ENCODE peak calls at places on chromosome 13, in nine cellular contexts. X is neural progenitor cell, U is colonic mucosa, W is fibroblast of lung, V is H9, F is PC-3, O is endodermal cell, R is neuronal stem cell, Z is IMR-90. K is an unnamed sample. For H3K9me3, the result is how much of the 10 kb centered on the place peaks cover.

GRCh38 chr13:34031629-34032028 is 213.7 kb downstream of the RFC3 start:
- DNase-seq in X (no peak), U (no peak), W (no peak), V (no peak), F (no peak), O (no peak), R (no peak), Z (no peak), K (no peak)

GRCh38 chr13:59776924-59777690 is 386.6 kb downstream of the DIAPH3 start:
- DNase-seq in X (no peak), U (no peak), W (peak), V (no peak), F (peak), O (no peak), R (no peak), Z (peak), K (peak)

GRCh38 chr13:110455941-110456340 is 105.6 kb downstream of the RAB20 start:
- DNase-seq in X (peak), U (peak), W (peak), V (peak), F (peak), O (peak), R (peak), Z (peak), K (peak)

GRCh38 chr13:76968041-76968440 is 19.7 kb downstream of the ACOD1 start:
- DNase-seq in X (no peak), U (no peak), W (no peak), V (no peak), F (no peak), O (peak), R (no peak), Z (no peak), K (no peak)

GRCh38 chr13:52862358-52863206 is 14.1 kb upstream of the PCDH8 start:
- DNase-seq in X (peak), U (peak), W (no peak), V (peak), F (peak), O (peak), R (no peak), Z (no peak), K (no peak)

GRCh38 chr13:92463134-92463533 is 763.5 kb upstream of the GPC6 start:
- DNase-seq in X (no peak), U (peak), W (no peak), V (no peak), F (no peak), O (no peak), R (no peak), Z (no peak), K (no peak)

GRCh38 chr13:86841264-86841663 is 829.9 kb upstream of the SLITRK5 start:
- DNase-seq in X (no peak), U (no peak), W (no peak), V (no peak), F (no peak), O (no peak), R (no peak), Z (no peak), K (no peak)

GRCh38 chr13:113947321-113948033 is 26.4 kb downstream of the C13orf46 start:
- DNase-seq in X (peak), U (peak), W (no peak), V (peak), F (peak), O (peak), R (no peak), Z (peak), K (no peak)

GRCh38 chr13:34153428-34154180 is 335.7 kb downstream of the RFC3 start:
- DNase-seq in X (no peak), U (no peak), W (no peak), V (no peak), F (no peak), O (no peak), R (no peak), Z (no peak), K (no peak)

GRCh38 chr13:72726721-72727416 is 560 bp downstream of the MZT1 start:
- DNase-seq in X (peak), U (peak), W (peak), V (peak), F (peak), O (no peak), R (peak), Z (no peak), K (peak)

GRCh38 chr13:83450586-83450985 is 431.7 kb downstream of the SLITRK1 start:
- DNase-seq in X (peak), U (no peak), W (peak), V (no peak), F (no peak), O (no peak), R (no peak), Z (no peak), K (peak)

GRCh38 chr13:30846311-30846710 is 59.8 kb upstream of the MEDAG start:
- DNase-seq in X (no peak), U (no peak), W (peak), V (no peak), F (no peak), O (no peak), R (no peak), Z (peak), K (peak)

GRCh38 chr13:41563501-41564001 is 106.2 kb downstream of the RGCC start:
- DNase-seq in X (no peak), U (no peak), W (peak), V (no peak), F (peak), O (no peak), R (no peak), Z (peak), K (no peak)

GRCh38 chr13:106521101-106521799 is 14.2 kb downstream of the EFNB2 start:
- DNase-seq in X (no peak), U (no peak), W (no peak), V (no peak), F (peak), O (no peak), R (no peak), Z (no peak), K (peak)

GRCh38 chr13:107202371-107203023 is 634.6 kb upstream of the ARGLU1 start:
- DNase-seq in X (no peak), U (no peak), W (peak), V (no peak), F (peak), O (no peak), R (no peak), Z (peak), K (peak)

GRCh38 chr13:110581489-110582185 is 20.1 kb upstream of the RAB20 start:
- DNase-seq in X (no peak), U (no peak), W (no peak), V (no peak), F (no peak), O (peak), R (no peak), Z (no peak), K (no peak)

GRCh38 chr13:20654156-20654555 is 49.3 kb upstream of the IL17D start:
- DNase-seq in X (no peak), U (no peak), W (peak), V (no peak), F (peak), O (no peak), R (no peak), Z (peak), K (peak)

GRCh38 chr13:59356607-59357006 is 807.1 kb downstream of the DIAPH3 start:
- DNase-seq in X (no peak), U (no peak), W (peak), V (no peak), F (no peak), O (no peak), R (no peak), Z (peak), K (no peak)

GRCh38 chr13:100363351-100363750 is 225.2 kb downstream of the GGACT start:
- DNase-seq in X (no peak), U (no peak), W (peak), V (no peak), F (no peak), O (no peak), R (no peak), Z (peak), K (peak)

GRCh38 chr13:83752141-83752540 is 130.1 kb downstream of the SLITRK1 start:
- DNase-seq in X (no peak), U (no peak), W (peak), V (no peak), F (peak), O (no peak), R (no peak), Z (peak), K (peak)

GRCh38 chr13:28530729-28531194 is 35.8 kb upstream of the FLT1 start:
- DNase-seq in X (no peak), U (no peak), W (no peak), V (peak), F (peak), O (no peak), R (no peak), Z (no peak), K (peak)

GRCh38 chr13:20702945-20703784 is at the start of gene IL17D:
- DNase-seq in X (peak), U (peak), W (no peak), V (no peak), F (no peak), O (peak), R (no peak), Z (no peak), K (peak)

GRCh38 chr13:30235206-30235605 is 72.1 kb downstream of the KATNAL1 start:
- DNase-seq in X (no peak), U (no peak), W (no peak), V (no peak), F (no peak), O (no peak), R (no peak), Z (no peak), K (no peak)

GRCh38 chr13:50552424-50552966 is 291.0 kb downstream of the DLEU7 start:
- DNase-seq in X (no peak), U (no peak), W (no peak), V (no peak), F (peak), O (no peak), R (no peak), Z (no peak), K (no peak)

GRCh38 chr13:81493144-81493543 is 1152.2 kb upstream of the SPRY2 start:
- DNase-seq in X (no peak), U (no peak), W (no peak), V (no peak), F (no peak), O (no peak), R (no peak), Z (no peak), K (no peak)

GRCh38 chr13:40478775-40479174 is 187.7 kb downstream of the FOXO1 start:
- DNase-seq in X (no peak), U (no peak), W (no peak), V (no peak), F (no peak), O (no peak), R (no peak), Z (no peak), K (no peak)

GRCh38 chr13:57672168-57672567 is 40.6 kb downstream of the PCDH17 start:
- DNase-seq in X (no peak), U (no peak), W (no peak), V (no peak), F (no peak), O (no peak), R (no peak), Z (no peak), K (no peak)

GRCh38 chr13:33205804-33206221 is 79.7 kb downstream of the STARD13 start:
- DNase-seq in X (peak), U (no peak), W (peak), V (no peak), F (no peak), O (no peak), R (no peak), Z (peak), K (no peak)

GRCh38 chr13:90281709-90282108 is 1065.8 kb upstream of the MIR17HG start:
- DNase-seq in X (no peak), U (no peak), W (no peak), V (no peak), F (peak), O (no peak), R (no peak), Z (no peak), K (no peak)

GRCh38 chr13:78978381-78978998 is 319.5 kb upstream of the OBI1 start:
- DNase-seq in X (peak), U (peak), W (peak), V (no peak), F (peak), O (peak), R (peak), Z (peak), K (peak)

GRCh38 chr13:67048084-67048792 is 181.9 kb downstream of the PCDH9 start:
- DNase-seq in X (peak), U (no peak), W (peak), V (no peak), F (no peak), O (no peak), R (no peak), Z (peak), K (peak)

GRCh38 chr13:43543331-43543730 is 243.4 kb downstream of the ENOX1 start:
- DNase-seq in X (no peak), U (no peak), W (peak), V (no peak), F (peak), O (no peak), R (no peak), Z (peak), K (peak)
- H3K9ac ChIP-seq in X (no peak), U (no peak), W (no peak), V (no peak), F (peak), O (no peak), R (no peak), Z (no peak), K (no peak)

GRCh38 chr13:19057588-19058340 is 123.9 kb downstream of the TUBA3C start:
- DNase-seq in X (no peak), U (no peak), W (no peak), V (no peak), F (no peak), O (no peak), R (no peak), Z (no peak), K (no peak)
- H3K9me3 ChIP-seq in X (under half), U (under half), W (under half), V (half or more), F (under half), O (half or more), R (half or more), Z (half or more), K (under half)

GRCh38 chr13:46373623-46374022 is 13.4 kb downstream of the RUBCNL start:
- DNase-seq in X (no peak), U (peak), W (no peak), V (no peak), F (no peak), O (no peak), R (no peak), Z (no peak), K (no peak)

GRCh38 chr13:46372071-46372470 is 15.0 kb downstream of the RUBCNL start:
- DNase-seq in X (no peak), U (no peak), W (no peak), V (no peak), F (no peak), O (no peak), R (no peak), Z (no peak), K (no peak)

GRCh38 chr13:46367622-46368327 is 19.3 kb downstream of the RUBCNL start:
- DNase-seq in X (no peak), U (no peak), W (peak), V (no peak), F (peak), O (no peak), R (no peak), Z (peak), K (peak)

GRCh38 chr13:46374710-46375109 is 12.3 kb downstream of the RUBCNL start:
- DNase-seq in X (no peak), U (no peak), W (no peak), V (no peak), F (peak), O (no peak), R (no peak), Z (no peak), K (no peak)

GRCh38 chr13:46369506-46370268 is 17.4 kb downstream of the RUBCNL start:
- DNase-seq in X (no peak), U (no peak), W (peak), V (no peak), F (no peak), O (no peak), R (no peak), Z (peak), K (peak)
- H3K9ac ChIP-seq in X (no peak), U (no peak), W (no peak), V (no peak), F (no peak), O (no peak), R (no peak), Z (no peak), K (peak)

GRCh38 chr13:19362946-19363510 is 181.4 kb upstream of the TUBA3C start:
- DNase-seq in X (no peak), U (no peak), W (no peak), V (no peak), F (no peak), O (no peak), R (no peak), Z (no peak), K (no peak)
- H3K9me3 ChIP-seq in X (under half), U (under half), W (under half), V (half or more), F (under half), O (under half), R (under half), Z (under half), K (under half)

GRCh38 chr13:99258946-99259345 is 767 bp upstream of the GPR18 start:
- DNase-seq in X (no peak), U (no peak), W (no peak), V (no peak), F (no peak), O (no peak), R (no peak), Z (no peak), K (no peak)
- H3K9ac ChIP-seq in X (no peak), U (no peak), W (no peak), V (no peak), F (no peak), O (no peak), R (no peak), Z (no peak), K (no peak)

GRCh38 chr13:54356209-54356608 is 1327.6 kb downstream of the OLFM4 start:
- DNase-seq in X (no peak), U (no peak), W (no peak), V (no peak), F (no peak), O (no peak), R (no peak), Z (no peak), K (no peak)
- H3K9me3 ChIP-seq in X (under half), U (under half), W (under half), V (under half), F (under half), O (under half), R (under half), Z (under half), K (under half)

GRCh38 chr13:49082653-49083536 is 107.2 kb downstream of the FNDC3A start:
- DNase-seq in X (no peak), U (no peak), W (peak), V (no peak), F (no peak), O (no peak), R (no peak), Z (peak), K (peak)

GRCh38 chr13:49086711-49087110 is 111.0 kb downstream of the FNDC3A start:
- DNase-seq in X (no peak), U (no peak), W (peak), V (no peak), F (peak), O (no peak), R (no peak), Z (peak), K (peak)

DNA sequence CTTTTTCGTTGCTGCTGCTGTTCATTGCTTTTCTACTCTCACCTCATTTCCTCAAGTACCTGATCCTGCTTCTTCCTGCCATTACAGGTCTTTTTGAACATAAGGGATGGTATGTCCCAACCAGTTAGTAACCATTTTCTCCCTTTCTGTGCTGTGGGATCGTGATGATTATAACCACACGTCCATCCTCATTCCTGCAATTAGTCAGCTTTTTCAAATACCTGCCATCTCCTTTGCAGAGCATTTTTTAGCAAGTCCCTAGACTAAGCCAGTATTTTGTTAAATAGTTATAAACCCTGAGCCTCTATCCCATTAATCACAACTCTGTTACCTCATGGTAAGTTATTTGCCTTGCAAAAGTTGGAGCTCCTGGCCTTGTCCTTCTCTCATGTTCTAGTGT is 109.2 kb downstream of the FNDC3A start:
- DNase-seq in X (no peak), U (no peak), W (peak), V (no peak), F (no peak), O (no peak), R (no peak), Z (no peak), K (no peak)
- H3K9ac ChIP-seq in X (no peak), U (no peak), W (no peak), V (no peak), F (no peak), O (no peak), R (no peak), Z (no peak), K (no peak)

GRCh38 chr13:111955412-111955769 is 111.6 kb upstream of the SOX1 start:
- DNase-seq in X (no peak), U (no peak), W (no peak), V (peak), F (no peak), O (no peak), R (no peak), Z (no peak), K (no peak)

GRCh38 chr13:111954681-111955411 is 112.1 kb upstream of the SOX1 start:
- DNase-seq in X (no peak), U (no peak), W (no peak), V (no peak), F (peak), O (peak), R (no peak), Z (no peak), K (no peak)

GRCh38 chr13:111958612-111959395 is 108.1 kb upstream of the SOX1 start:
- DNase-seq in X (no peak), U (no peak), W (no peak), V (peak), F (no peak), O (peak), R (no peak), Z (no peak), K (no peak)

GRCh38 chr13:111957913-111958450 is 109.0 kb upstream of the SOX1 start:
- DNase-seq in X (no peak), U (no peak), W (no peak), V (no peak), F (no peak), O (peak), R (no peak), Z (no peak), K (no peak)

GRCh38 chr13:111956261-111957151 is 110.4 kb upstream of the SOX1 start:
- DNase-seq in X (no peak), U (no peak), W (no peak), V (peak), F (no peak), O (peak), R (no peak), Z (no peak), K (no peak)
- H3K9me3 ChIP-seq in X (under half), U (under half), W (under half), V (under half), F (under half), O (under half), R (under half), Z (under half), K (under half)

GRCh38 chr13:47934371-47934770 is 66.7 kb downstream of the SUCLA2 start:
- DNase-seq in X (no peak), U (no peak), W (peak), V (no peak), F (no peak), O (no peak), R (no peak), Z (no peak), K (no peak)

GRCh38 chr13:47932953-47933687 is 68.0 kb downstream of the SUCLA2 start:
- DNase-seq in X (peak), U (no peak), W (no peak), V (no peak), F (no peak), O (no peak), R (peak), Z (no peak), K (no peak)

GRCh38 chr13:47929156-47929555 is 71.9 kb downstream of the SUCLA2 start:
- DNase-seq in X (no peak), U (no peak), W (peak), V (no peak), F (no peak), O (no peak), R (no peak), Z (peak), K (no peak)

GRCh38 chr13:47930649-47931165 is 70.4 kb downstream of the SUCLA2 start:
- DNase-seq in X (no peak), U (no peak), W (no peak), V (no peak), F (no peak), O (no peak), R (no peak), Z (no peak), K (no peak)

DNA sequence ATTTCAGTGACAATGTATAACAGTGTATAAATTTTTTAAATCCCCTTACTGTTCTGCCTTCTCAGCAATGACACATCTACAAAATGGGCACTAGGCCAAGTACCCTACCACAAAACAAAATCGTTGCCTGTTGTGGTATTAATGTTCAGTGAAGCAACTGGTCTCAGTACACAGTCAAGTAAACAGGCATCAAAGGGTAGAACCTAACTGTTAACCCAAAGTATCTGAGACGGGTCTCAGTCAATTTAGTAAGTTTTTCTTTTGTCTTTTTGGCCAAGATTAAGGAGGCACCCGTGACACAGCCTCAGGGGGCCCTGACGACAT is 67.4 kb downstream of the SUCLA2 start:
- DNase-seq in X (no peak), U (no peak), W (peak), V (no peak), F (peak), O (no peak), R (no peak), Z (peak), K (no peak)
- H3K9ac ChIP-seq in X (no peak), U (no peak), W (no peak), V (no peak), F (no peak), O (peak), R (no peak), Z (no peak), K (no peak)

K was measured in adipocyte.